ENCODE peak calls at places on chromosomes 12 and 14, in nine cellular contexts. J is lung; X is esophagus squamous epithelium; O is gastrocnemius medialis; H is mesenchymal stem cell; E is A549; G is CD8-positive, alpha-beta T cell; K is lower lobe of right lung; A is ovary. M is an unnamed sample. For H3K9me3 and H3K4me1, the result is how much of the 10 kb centered on the place peaks cover.

GRCh38 chr14:71235865-71236264 is 328.6 kb downstream of the PCNX1 start:
- DNase-seq in J (no peak), X (no peak), O (no peak), H (no peak), E (no peak), G (no peak), K (no peak), A (no peak), M (no peak)

GRCh38 chr14:79735121-79735520 is 476.2 kb downstream of the DIO2 start:
- DNase-seq in J (no peak), X (no peak), O (no peak), H (no peak), E (no peak), G (no peak), K (no peak), A (no peak), M (no peak)

GRCh38 chr14:54202288-54202687 is 194.5 kb upstream of the CDKN3 start:
- DNase-seq in J (no peak), X (no peak), O (no peak), H (no peak), E (no peak), G (no peak), K (no peak), A (no peak), M (no peak)

GRCh38 chr12:113524495-113524894 is 52.8 kb upstream of the LHX5 start:
- DNase-seq in J (no peak), X (no peak), O (no peak), H (no peak), E (no peak), G (no peak), K (no peak), A (no peak), M (no peak)

GRCh38 chr12:5521456-5522325 is 89.8 kb downstream of the NTF3 start:
- DNase-seq in J (no peak), X (no peak), O (no peak), H (no peak), E (no peak), G (no peak), K (no peak), A (no peak), M (no peak)

GRCh38 chr12:76880156-76881023 is 1.6 kb upstream of the CSRP2 start:
- DNase-seq in J (no peak), X (no peak), O (no peak), H (peak), E (no peak), G (no peak), K (no peak), A (no peak), M (no peak)

GRCh38 chr14:68146812-68147211 is 327.2 kb downstream of the RAD51B start:
- DNase-seq in J (peak), X (no peak), O (no peak), H (peak), E (peak), G (no peak), K (no peak), A (no peak), M (no peak)

GRCh38 chr12:86914716-86915115 is 658.5 kb upstream of the MGAT4C start:
- DNase-seq in J (no peak), X (no peak), O (no peak), H (peak), E (peak), G (no peak), K (no peak), A (no peak), M (no peak)

GRCh38 chr12:122276242-122276641 is 9.9 kb upstream of the VPS33A start:
- DNase-seq in J (no peak), X (no peak), O (no peak), H (no peak), E (no peak), G (no peak), K (no peak), A (no peak), M (no peak)

DNA sequence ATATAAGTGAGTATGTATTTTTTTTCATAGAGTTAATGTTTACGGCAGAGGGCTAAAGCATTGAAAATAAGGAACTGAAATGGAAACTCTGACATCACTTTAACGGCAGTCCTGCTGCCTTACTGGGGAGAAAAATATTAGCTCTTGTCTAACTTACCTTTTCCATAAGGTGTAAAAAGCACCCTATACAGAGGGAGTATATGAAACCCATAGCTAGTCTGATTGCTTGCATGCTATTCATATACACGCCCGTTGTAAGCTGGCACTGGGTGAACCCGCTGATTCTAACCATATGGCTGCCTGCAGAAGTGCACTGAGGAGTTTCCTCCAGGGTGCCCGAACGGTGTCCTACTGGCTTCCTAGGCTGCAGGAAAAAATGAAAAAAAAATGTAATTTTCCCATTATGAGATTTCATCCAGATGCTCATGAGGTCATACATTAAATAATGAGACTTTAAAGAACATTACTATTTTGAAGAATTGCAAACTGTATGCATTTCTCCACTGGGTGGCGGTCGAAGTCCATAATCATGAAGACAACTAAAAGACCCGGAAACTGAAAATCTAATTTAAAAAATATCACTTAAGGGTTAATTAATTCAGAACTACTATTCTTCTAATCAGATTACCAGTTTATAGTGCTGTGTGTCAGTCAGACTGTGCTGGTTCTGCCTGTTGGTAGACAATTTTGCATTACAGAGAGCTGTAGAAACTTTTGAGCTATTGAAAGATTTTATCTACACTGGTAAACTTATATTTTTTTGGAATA is 144.7 kb downstream of the ALX1 start:
- DNase-seq in J (no peak), X (no peak), O (no peak), H (peak), E (no peak), G (no peak), K (no peak), A (no peak), M (no peak)
- H3K9me3 ChIP-seq in J (under half), X (under half), O (under half), H (under half), E (under half), G (under half), K (under half), A (under half), M (under half)

GRCh38 chr12:4434721-4435425 is 10.7 kb downstream of the FGF6 start:
- DNase-seq in J (no peak), X (no peak), O (no peak), H (no peak), E (no peak), G (no peak), K (no peak), A (no peak), M (no peak)
- H3K27ac ChIP-seq in J (no peak), X (no peak), O (peak), H (no peak), E (no peak), G (no peak), K (no peak), A (no peak), M (no peak)

GRCh38 chr12:6956332-6956727 is 5.2 kb downstream of the PTPN6 start:
- DNase-seq in J (no peak), X (no peak), O (no peak), H (no peak), E (no peak), G (no peak), K (no peak), A (no peak), M (no peak)
- H3K4me1 ChIP-seq in J (under half), X (under half), O (under half), H (under half), E (under half), G (half or more), K (half or more), A (under half), M (half or more)

GRCh38 chr14:43165651-43166050 is 1341.4 kb downstream of the FSCB start:
- DNase-seq in J (no peak), X (no peak), O (no peak), H (no peak), E (no peak), G (no peak), K (no peak), A (no peak), M (no peak)

GRCh38 chr14:43166163-43166562 is 1340.9 kb downstream of the FSCB start:
- DNase-seq in J (no peak), X (no peak), O (no peak), H (no peak), E (no peak), G (no peak), K (no peak), A (no peak), M (no peak)

GRCh38 chr14:43155924-43156323 is 1351.2 kb downstream of the FSCB start:
- DNase-seq in J (no peak), X (no peak), O (no peak), H (no peak), E (no peak), G (no peak), K (no peak), A (no peak), M (no peak)

GRCh38 chr14:43161477-43161876 is 1345.6 kb downstream of the FSCB start:
- DNase-seq in J (no peak), X (no peak), O (no peak), H (no peak), E (no peak), G (no peak), K (no peak), A (no peak), M (no peak)
- H3K9me3 ChIP-seq in J (under half), X (under half), O (under half), H (under half), E (under half), G (under half), K (under half), A (under half), M (under half)

DNA sequence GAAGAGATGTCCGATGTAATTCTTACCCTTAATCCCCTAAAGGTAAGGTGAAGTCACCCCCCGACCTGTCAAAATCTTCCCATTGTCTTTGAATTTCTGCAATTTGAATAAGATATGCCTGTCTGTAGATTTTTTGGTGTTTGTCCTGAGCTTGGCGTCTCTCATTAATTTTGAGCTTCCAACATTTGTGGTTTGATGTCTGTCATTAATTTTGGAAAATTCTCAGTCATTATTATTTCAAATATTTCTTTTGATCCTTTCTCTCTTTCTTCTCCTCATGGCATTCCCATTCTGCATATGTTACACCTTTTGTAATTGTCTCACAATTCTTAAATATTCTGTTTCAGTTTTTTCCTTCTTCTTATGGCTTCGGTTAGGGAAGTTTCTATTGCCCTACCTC is 60.1 kb downstream of the EPS8 start:
- DNase-seq in J (no peak), X (no peak), O (no peak), H (no peak), E (no peak), G (no peak), K (no peak), A (no peak), M (no peak)
- H3K27ac ChIP-seq in J (no peak), X (no peak), O (no peak), H (no peak), E (peak), G (no peak), K (no peak), A (no peak), M (no peak)

DNA sequence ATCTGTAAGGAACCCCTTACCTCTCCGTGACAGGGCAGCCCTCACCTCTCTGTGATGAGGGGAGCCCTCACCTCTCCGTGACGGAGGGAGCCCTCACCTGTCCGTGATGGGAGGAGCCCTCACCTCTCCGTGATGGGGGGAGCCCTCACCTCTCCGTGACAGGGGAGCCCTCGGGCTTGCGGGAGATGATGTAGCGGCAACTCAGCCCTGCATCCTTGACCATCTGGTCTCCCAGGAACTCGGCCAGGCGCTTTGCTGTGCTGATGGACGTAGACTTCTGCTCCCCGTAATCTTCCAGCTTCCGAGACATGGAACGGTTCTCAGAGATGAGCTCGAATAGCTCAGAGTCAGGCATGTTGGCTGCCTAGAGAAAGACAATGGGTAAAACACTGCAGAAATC is 28.0 kb downstream of the POLE start:
- DNase-seq in J (no peak), X (no peak), O (no peak), H (no peak), E (no peak), G (no peak), K (no peak), A (no peak), M (no peak)
- H3K4me1 ChIP-seq in J (under half), X (under half), O (under half), H (under half), E (under half), G (under half), K (under half), A (under half), M (under half)

M was measured in naive thymus-derived CD4-positive, alpha-beta T cell.